ENCODE peak calls at places on chromosomes 12 and 14, in nine cellular contexts. M is tibial nerve; T is effector CD4-positive, alpha-beta T cell; P is NCI-H460; A is A549; F is RCC 7860; Z is stimulated activated CD4-positive, alpha-beta T cell treated with anti-CD3 and anti-CD28 coated beads, Interleukin-15, amount 100 ng/mL, for 1 hour; J is HFFc6; S is Calu3. G is an unnamed sample.

GRCh38 chr12:93153321-93153720 is 224.2 kb upstream of the EEA1 start:
- DNase-seq in M (no peak), T (no peak), P (no peak), A (no peak), F (no peak), Z (no peak), J (no peak), S (no peak), G (peak; percentile 56)

GRCh38 chr12:80314741-80315140 is 129.3 kb upstream of the PTPRQ start:
- DNase-seq in M (no peak), T (no peak), P (no peak), A (no peak), F (no peak), Z (no peak), J (no peak), S (no peak), G (no peak)

GRCh38 chr12:45483571-45483970 is 245.9 kb upstream of the ARID2 start:
- DNase-seq in M (peak; percentile 52), T (no peak), P (no peak), A (no peak), F (no peak), Z (no peak), J (no peak), S (no peak), G (no peak)

GRCh38 chr12:96194901-96195844 is 998 bp downstream of the ELK3 start:
- DNase-seq in M (peak; percentile 35), T (peak; percentile 74), P (peak; percentile 39), A (peak; percentile 71), F (peak; percentile 77), Z (peak; percentile 50), J (peak; percentile 84), S (peak; percentile 46), G (peak; percentile 70)

GRCh38 chr14:21057803-21058675 is at the start of gene RNASE8:
- DNase-seq in M (no peak), T (no peak), P (no peak), A (no peak), F (peak; percentile 24), Z (no peak), J (peak; percentile 35), S (no peak), G (no peak)

GRCh38 chr14:34035177-34035933 is 84.5 kb upstream of the EGLN3 start:
- DNase-seq in M (no peak), T (no peak), P (no peak), A (no peak), F (peak; percentile 81), Z (no peak), J (no peak), S (no peak), G (no peak)

GRCh38 chr14:58826845-58827686 is 189.3 kb downstream of the DACT1 start:
- DNase-seq in M (no peak), T (no peak), P (no peak), A (no peak), F (no peak), Z (no peak), J (no peak), S (no peak), G (no peak)

GRCh38 chr12:4118601-4119156 is 154.9 kb upstream of the CCND2 start:
- DNase-seq in M (no peak), T (no peak), P (no peak), A (no peak), F (no peak), Z (no peak), J (no peak), S (no peak), G (no peak)

GRCh38 chr12:30719060-30719459 is 23.4 kb upstream of the IPO8 start:
- DNase-seq in M (no peak), T (no peak), P (no peak), A (no peak), F (peak; percentile 27), Z (no peak), J (peak; percentile 88), S (no peak), G (peak; percentile 34)

GRCh38 chr14:71403673-71404072 is 496.4 kb downstream of the PCNX1 start:
- DNase-seq in M (no peak), T (peak; percentile 3), P (no peak), A (no peak), F (no peak), Z (no peak), J (peak; percentile 31), S (peak; percentile 29), G (peak; percentile 19)

GRCh38 chr12:113403435-113404415 is at the start of gene SDS:
- DNase-seq in M (peak; percentile 35), T (no peak), P (no peak), A (no peak), F (no peak), Z (no peak), J (no peak), S (peak; percentile 47), G (no peak)